ENCODE peak calls at places on chromosomes 1 and 21, in nine cellular contexts. S is PC-9, U is OCI-LY7, V is hepatocyte, L is MM.1S, H is HCT116, N is GM23338, R is PC-3, O is Karpas-422. I is an unnamed sample. For H3K4me1 and H3K9me2, the result is how much of the 10 kb centered on the place peaks cover.

GRCh38 chr1:225318706-225319575 is 108.9 kb downstream of the LBR start:
- DNase-seq in V (peak), N (peak), L (peak), U (peak), R (peak), H (peak), S (peak), O (peak), I (peak)

GRCh38 chr1:120179420-120180348 is 3.4 kb upstream of the SEC22B start:
- DNase-seq in U (no peak), O (no peak), N (peak), S (peak), L (no peak), H (no peak), V (peak), R (peak), I (peak)

GRCh38 chr21:36910581-36911307 is 55.7 kb downstream of the HLCS start:
- DNase-seq in L (no peak), U (no peak), O (no peak), S (no peak), H (no peak), R (peak), V (no peak), N (no peak), I (peak)

GRCh38 chr1:154992721-154993571 is 440 bp upstream of the LENEP start:
- DNase-seq in V (no peak), U (no peak), N (peak), O (peak), L (peak), S (no peak), R (peak), H (no peak), I (peak)

GRCh38 chr1:95582746-95583145 is 348.7 kb downstream of the RWDD3 start:
- DNase-seq in O (no peak), R (no peak), S (no peak), N (peak), U (no peak), V (no peak), L (no peak), H (no peak), I (no peak)

GRCh38 chr1:224503161-224504118 is 68.8 kb upstream of the WDR26 start:
- DNase-seq in R (peak), S (peak), L (peak), U (peak), O (no peak), V (peak), N (peak), H (no peak), I (peak)

GRCh38 chr21:27570306-27570868 is 603.5 kb upstream of the ADAMTS5 start:
- DNase-seq in U (no peak), O (no peak), S (no peak), V (peak), N (no peak), R (peak), H (no peak), L (no peak), I (peak)

GRCh38 chr21:38929137-38929536 is 123.4 kb downstream of the ETS2 start:
- DNase-seq in U (no peak), L (no peak), N (no peak), S (no peak), O (no peak), V (no peak), R (no peak), H (no peak), I (no peak)

GRCh38 chr1:205706601-205707502 is 26.5 kb upstream of the SLC45A3 start:
- DNase-seq in U (no peak), V (no peak), H (no peak), O (no peak), R (no peak), L (no peak), N (no peak), S (no peak), I (no peak)

GRCh38 chr1:173329747-173330146 is 122.6 kb upstream of the TNFSF4 start:
- DNase-seq in L (no peak), U (no peak), V (no peak), N (no peak), O (no peak), S (no peak), H (no peak), R (peak), I (peak)

DNA sequence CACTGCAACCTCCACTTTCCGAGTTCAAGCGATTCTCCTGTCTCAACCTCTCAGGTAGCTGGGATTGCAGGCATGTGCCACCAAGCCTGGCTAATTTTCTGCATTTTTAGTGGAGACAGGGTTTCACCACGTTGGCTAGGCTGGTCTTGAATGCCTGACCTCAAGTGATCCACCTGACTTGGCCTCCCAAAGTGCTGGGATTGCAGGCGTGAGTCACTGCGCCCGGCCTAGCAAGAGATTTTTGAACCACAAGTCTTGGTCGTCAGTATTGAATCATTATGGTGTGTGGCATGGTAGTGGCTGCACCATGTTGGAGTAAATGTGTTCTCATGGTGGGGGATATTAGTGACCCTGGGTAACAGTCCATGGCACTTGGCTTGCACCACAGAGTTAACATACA is 24.9 kb downstream of the AK4 start:
- DNase-seq in V (no peak), H (no peak), R (no peak), N (no peak), U (no peak), L (no peak), O (no peak), S (no peak), I (no peak)
- H3K4me1 ChIP-seq in V (under half), H (half or more), R (half or more), N (half or more), U (under half), L (under half), O (under half), S (half or more), I (under half)

DNA sequence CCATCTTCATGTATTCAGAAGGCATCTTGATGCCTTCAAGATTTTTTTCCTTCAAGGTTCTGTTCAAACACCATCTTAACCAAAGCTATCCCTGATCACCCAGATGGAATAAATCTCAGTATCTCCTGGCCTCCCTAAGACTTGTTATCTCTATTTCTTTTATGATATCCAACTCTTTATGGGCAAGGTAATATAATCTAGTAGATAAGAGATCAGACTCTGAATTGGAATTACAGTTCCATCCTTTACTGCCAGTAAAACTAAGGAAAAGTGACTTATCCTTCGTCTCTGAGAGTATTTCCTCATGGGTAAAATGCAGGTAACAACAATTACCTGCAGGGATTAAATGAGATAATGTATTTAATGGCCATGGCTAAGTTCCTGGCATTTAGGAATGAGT is 445.0 kb upstream of the DAB1 start:
- DNase-seq in V (no peak), N (no peak), O (no peak), R (no peak), L (no peak), H (no peak), S (no peak), U (no peak), I (no peak)
- H3K9me2 ChIP-seq in V (under half), N (under half), O (under half), R (under half), L (under half), H (under half), S (under half), U (under half), I (under half)

GRCh38 chr21:33229776-33230517 is at the start of gene IFNAR2:
- DNase-seq in H (peak), V (peak), L (peak), O (peak), N (peak), S (peak), U (peak), R (peak), I (peak)
- H2AFZ ChIP-seq in H (peak), V (peak), L (peak), O (peak), N (peak), S (peak), U (peak), R (peak), I (peak)

GRCh38 chr21:34935452-34935851 is 113.7 kb downstream of the RUNX1 start:
- DNase-seq in O (no peak), N (no peak), S (no peak), U (no peak), L (no peak), H (no peak), R (no peak), V (no peak), I (peak)
- H3K4me1 ChIP-seq in O (under half), N (under half), S (under half), U (under half), L (under half), H (under half), R (under half), V (under half), I (half or more)

GRCh38 chr1:17874665-17875064 is 119.5 kb downstream of the ACTL8 start:
- DNase-seq in H (no peak), U (no peak), R (peak), N (peak), V (peak), O (no peak), L (no peak), S (peak), I (peak)

GRCh38 chr1:17874231-17874630 is 119.1 kb downstream of the ACTL8 start:
- DNase-seq in U (no peak), L (no peak), R (peak), N (no peak), V (no peak), O (no peak), S (peak), H (no peak), I (peak)

GRCh38 chr1:17870679-17871078 is 115.5 kb downstream of the ACTL8 start:
- DNase-seq in N (no peak), R (no peak), H (no peak), U (no peak), S (no peak), L (no peak), O (no peak), V (no peak), I (no peak)

GRCh38 chr1:17875171-17875881 is 120.2 kb downstream of the ACTL8 start:
- DNase-seq in L (no peak), S (no peak), U (no peak), V (no peak), O (no peak), H (no peak), N (no peak), R (peak), I (peak)

GRCh38 chr1:17873007-17873675 is 118.0 kb downstream of the ACTL8 start:
- DNase-seq in O (no peak), S (no peak), L (no peak), U (no peak), V (no peak), R (peak), H (no peak), N (no peak), I (no peak)
- H3K9me2 ChIP-seq in O (under half), S (under half), L (under half), U (under half), V (under half), R (under half), H (under half), N (under half), I (under half)

DNA sequence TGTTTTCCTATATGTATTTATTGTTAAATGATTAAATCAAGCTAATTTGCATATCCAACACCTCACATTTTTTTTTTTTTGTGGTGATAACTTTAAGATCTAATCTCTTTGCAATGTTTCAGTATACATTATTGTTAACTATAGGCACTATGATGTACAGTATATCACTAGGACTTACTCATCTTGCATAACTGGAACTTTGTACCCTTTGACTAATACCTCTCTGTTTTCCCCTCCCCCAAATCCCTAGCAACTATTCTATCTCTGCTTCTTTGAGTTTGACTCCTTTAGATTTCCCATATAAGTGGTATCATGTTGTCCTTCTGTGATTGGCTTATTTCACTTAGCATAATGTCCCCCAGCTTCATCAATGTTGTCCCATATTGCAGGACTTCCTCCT is 9.7 kb upstream of the C1orf53 start:
- DNase-seq in S (no peak), U (no peak), H (no peak), O (no peak), R (no peak), N (no peak), V (no peak), L (no peak), I (no peak)
- H2AFZ ChIP-seq in S (no peak), U (no peak), H (no peak), O (no peak), R (no peak), N (no peak), V (no peak), L (no peak), I (no peak)

DNA sequence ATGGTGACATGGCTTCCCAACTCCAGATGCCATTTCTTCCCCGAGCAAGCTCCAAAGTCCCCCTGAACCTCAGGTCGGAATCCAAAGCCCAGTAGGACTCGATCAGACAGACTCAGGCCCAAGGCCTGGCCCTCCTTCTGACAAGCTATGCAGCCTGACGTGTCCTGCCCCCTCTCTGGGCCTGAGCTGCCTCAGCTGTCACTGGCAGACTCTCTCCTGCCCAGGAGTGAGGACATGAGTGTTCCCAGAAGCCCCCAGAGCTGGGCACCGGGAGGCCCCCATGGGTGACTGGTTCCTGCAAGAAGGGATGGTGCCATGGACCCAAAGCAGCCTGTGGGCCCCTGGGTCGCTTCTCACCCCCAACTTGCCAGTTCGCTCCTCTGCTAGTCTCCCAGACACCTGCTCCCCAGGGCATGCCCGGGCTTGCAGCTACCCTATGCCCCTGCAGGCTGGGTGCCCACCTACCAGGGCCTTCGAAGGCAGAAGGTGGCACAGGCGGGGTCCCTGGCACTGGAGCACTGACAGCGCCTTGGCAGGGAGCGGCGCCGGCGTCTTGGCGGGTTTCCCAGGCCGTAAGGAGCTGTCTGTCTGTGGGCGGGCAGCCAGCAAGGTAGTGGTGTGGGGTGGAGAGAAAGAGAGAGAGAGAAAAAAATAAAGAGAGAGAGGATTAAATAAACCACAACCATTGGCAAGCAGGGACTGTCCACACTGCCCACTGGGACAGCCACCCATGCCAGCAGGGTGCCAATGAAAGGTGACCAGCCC is 2.3 kb downstream of the EDN2 start:
- DNase-seq in H (no peak), N (no peak), R (peak), S (peak), O (no peak), L (no peak), U (no peak), V (no peak), I (no peak)
- H3K4me1 ChIP-seq in H (under half), N (under half), R (under half), S (under half), O (under half), L (under half), U (under half), V (half or more), I (under half)

DNA sequence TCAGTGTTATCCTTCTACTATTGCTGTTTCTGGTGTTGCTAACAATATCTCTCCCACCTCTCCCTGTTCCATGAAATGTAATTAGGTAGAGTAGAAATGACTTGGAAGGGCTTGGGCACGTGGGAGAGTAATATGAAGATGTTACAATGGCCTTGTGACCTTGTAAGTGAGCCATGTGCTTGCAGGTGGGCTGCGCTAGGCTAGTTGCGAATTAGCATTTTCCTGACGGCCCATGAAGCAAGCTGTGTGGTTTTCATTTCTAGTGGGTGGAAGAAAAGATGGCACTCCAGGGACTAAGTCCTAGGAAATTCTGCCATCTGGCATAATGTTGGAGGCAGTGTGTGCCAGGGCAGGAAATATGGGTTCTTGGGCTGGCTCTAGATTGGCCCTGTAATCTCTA is 7.8 kb upstream of the DDX20 start:
- DNase-seq in U (no peak), N (no peak), S (no peak), O (no peak), R (no peak), V (no peak), L (no peak), H (no peak), I (no peak)
- H3K9me2 ChIP-seq in U (under half), N (under half), S (under half), O (under half), R (under half), V (under half), L (under half), H (under half), I (under half)